ENCODE peak calls at places on chromosomes 13 and 19, in eight cellular contexts. W, I, J, R, Q, G, X and H are unnamed samples.
A peak's percentile ranks its signal among the peaks of the same experiment; 100 is the strongest.

GRCh38 chr13:37984357-37984756 is 114.8 kb upstream of the TRPC4 start:
- DNase-seq in W (no peak), I (no peak), J (no peak), R (no peak), Q (no peak), G (no peak), X (peak; percentile 67), H (no peak)

GRCh38 chr13:76854894-76855293 is 31.3 kb downstream of the KCTD12 start:
- DNase-seq in W (no peak), I (peak; percentile 9), J (no peak), R (no peak), Q (no peak), G (peak; percentile 68), X (no peak), H (no peak)

GRCh38 chr19:4208385-4209094 is 20.8 kb upstream of the EBI3 start:
- DNase-seq in W (no peak), I (no peak), J (peak; percentile 30), R (no peak), Q (no peak), G (peak; percentile 33), X (peak; percentile 83), H (peak; percentile 49)

GRCh38 chr13:34587586-34587985 is 354.5 kb upstream of the NBEA start:
- DNase-seq in W (no peak), I (no peak), J (no peak), R (no peak), Q (no peak), G (no peak), X (no peak), H (no peak)

GRCh38 chr19:1978346-1978894 is 37.1 kb downstream of the BTBD2 start:
- DNase-seq in W (no peak), I (no peak), J (no peak), R (no peak), Q (no peak), G (no peak), X (no peak), H (no peak)

GRCh38 chr13:82878536-82878935 is 1003.7 kb downstream of the SLITRK1 start:
- DNase-seq in W (no peak), I (peak; percentile 22), J (no peak), R (no peak), Q (no peak), G (peak; percentile 35), X (no peak), H (no peak)

GRCh38 chr13:34201050-34201913 is 383.3 kb downstream of the RFC3 start:
- DNase-seq in W (no peak), I (peak; percentile 32), J (no peak), R (peak; percentile 7), Q (no peak), G (peak; percentile 48), X (no peak), H (no peak)

GRCh38 chr19:5927439-5927821 is 13.4 kb downstream of the CAPS start:
- DNase-seq in W (no peak), I (no peak), J (no peak), R (no peak), Q (no peak), G (no peak), X (no peak), H (no peak)

GRCh38 chr19:2037676-2038255 is 13.3 kb downstream of the MKNK2 start:
- DNase-seq in W (no peak), I (no peak), J (peak; percentile 5), R (no peak), Q (no peak), G (no peak), X (no peak), H (no peak)

GRCh38 chr13:102846261-102847015 is 606 bp downstream of the ERCC5 start:
- DNase-seq in W (peak; percentile 52), I (peak; percentile 41), J (peak; percentile 45), R (no peak), Q (no peak), G (peak; percentile 39), X (peak; percentile 29), H (peak; percentile 57)

GRCh38 chr13:46295531-46296464 is 84.1 kb downstream of the LRRC63 start:
- DNase-seq in W (peak; percentile 87), I (peak; percentile 98), J (no peak), R (peak; percentile 49), Q (peak; percentile 97), G (peak; percentile 20), X (no peak), H (no peak)

GRCh38 chr19:50703915-50704548 is 15.6 kb downstream of the SHANK1 start:
- DNase-seq in W (no peak), I (no peak), J (no peak), R (no peak), Q (no peak), G (no peak), X (peak; percentile 71), H (no peak)

GRCh38 chr19:10346509-10346908 is 7.1 kb upstream of the ICAM3 start:
- DNase-seq in W (peak; percentile 83), I (peak; percentile 8), J (no peak), R (no peak), Q (peak; percentile 70), G (peak; percentile 4), X (no peak), H (no peak)

GRCh38 chr13:97749174-97749573 is 204.3 kb upstream of the IPO5 start:
- DNase-seq in W (no peak), I (no peak), J (no peak), R (no peak), Q (no peak), G (peak; percentile 85), X (peak; percentile 11), H (no peak)

GRCh38 chr19:48239120-48239519 is 16.6 kb downstream of the CARD8 start:
- DNase-seq in W (no peak), I (no peak), J (no peak), R (no peak), Q (no peak), G (no peak), X (no peak), H (no peak)

GRCh38 chr19:34391813-34392212 is 12.4 kb upstream of the PDCD2L start:
- DNase-seq in W (no peak), I (no peak), J (no peak), R (no peak), Q (no peak), G (no peak), X (no peak), H (no peak)

GRCh38 chr19:47357788-47358680 is 8.9 kb downstream of the DHX34 start:
- DNase-seq in W (no peak), I (no peak), J (no peak), R (no peak), Q (no peak), G (no peak), X (peak; percentile 52), H (no peak)

GRCh38 chr13:37910790-37911189 is 41.2 kb upstream of the TRPC4 start:
- DNase-seq in W (no peak), I (no peak), J (no peak), R (no peak), Q (no peak), G (peak; percentile 41), X (no peak), H (no peak)

GRCh38 chr13:24821207-24821606 is 57.2 kb downstream of the RNF17 start:
- DNase-seq in W (no peak), I (no peak), J (no peak), R (no peak), Q (no peak), G (no peak), X (no peak), H (no peak)
- H3K27me3 ChIP-seq in W (no peaks in the 10 kb centered on the region), I (no peaks in the 10 kb centered on the region), J (no peaks in the 10 kb centered on the region), R (no peaks in the 10 kb centered on the region), Q (peaks cover 8% of the 10 kb centered on the region), G (no peaks in the 10 kb centered on the region), X (no peaks in the 10 kb centered on the region), H (no peaks in the 10 kb centered on the region)

GRCh38 chr13:43936630-43937029 is 56.9 kb downstream of the LACC1 start:
- DNase-seq in W (no peak), I (no peak), J (no peak), R (no peak), Q (no peak), G (no peak), X (no peak), H (no peak)

GRCh38 chr13:43937839-43938238 is 58.1 kb downstream of the LACC1 start:
- DNase-seq in W (no peak), I (no peak), J (no peak), R (no peak), Q (no peak), G (no peak), X (no peak), H (no peak)

GRCh38 chr13:43939149-43939548 is 59.4 kb downstream of the LACC1 start:
- DNase-seq in W (no peak), I (no peak), J (no peak), R (no peak), Q (no peak), G (no peak), X (no peak), H (peak; percentile 23)

GRCh38 chr13:43946281-43946680 is 66.6 kb downstream of the LACC1 start:
- DNase-seq in W (no peak), I (no peak), J (no peak), R (no peak), Q (no peak), G (no peak), X (no peak), H (no peak)

DNA sequence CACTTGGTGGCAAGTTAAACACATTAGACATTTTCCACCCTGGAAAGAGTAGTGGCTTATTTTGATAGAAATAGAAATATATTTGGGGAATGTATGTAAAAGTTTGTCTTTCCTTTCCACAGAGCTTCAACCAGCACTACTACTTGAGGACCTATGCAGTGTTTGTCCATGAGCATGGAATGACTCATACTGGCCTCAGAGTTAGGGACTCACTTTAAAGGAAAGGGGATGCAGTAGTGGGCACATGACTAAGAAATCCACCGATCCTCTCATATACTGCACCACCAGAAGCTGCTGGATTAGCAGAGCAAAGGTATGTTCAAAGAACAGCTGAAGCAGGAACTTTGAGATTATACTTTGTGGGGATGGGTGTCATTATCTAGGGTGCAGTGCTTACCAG is 62.6 kb downstream of the LACC1 start:
- DNase-seq in W (no peak), I (no peak), J (no peak), R (no peak), Q (no peak), G (peak; percentile 27), X (no peak), H (no peak)
- H3K27me3 ChIP-seq in W (no peaks in the 10 kb centered on the region), I (peaks cover 11% of the 10 kb centered on the region), J (no peaks in the 10 kb centered on the region), R (peaks cover 22% of the 10 kb centered on the region), Q (peaks cover 9% of the 10 kb centered on the region), G (peaks cover 1% of the 10 kb centered on the region), X (no peaks in the 10 kb centered on the region), H (no peaks in the 10 kb centered on the region)

GRCh38 chr13:44236370-44236769 is 137.3 kb upstream of the SERP2 start:
- DNase-seq in W (no peak), I (peak; percentile 78), J (no peak), R (peak; percentile 45), Q (no peak), G (peak; percentile 69), X (no peak), H (no peak)
- H3K27me3 ChIP-seq in W (no peaks in the 10 kb centered on the region), I (no peaks in the 10 kb centered on the region), J (no peaks in the 10 kb centered on the region), R (no peaks in the 10 kb centered on the region), Q (peaks cover 2% of the 10 kb centered on the region), G (no peaks in the 10 kb centered on the region), X (no peaks in the 10 kb centered on the region), H (no peaks in the 10 kb centered on the region)

GRCh38 chr13:29441301-29441700 is 154.2 kb downstream of the SLC7A1 start:
- DNase-seq in W (no peak), I (no peak), J (no peak), R (no peak), Q (no peak), G (no peak), X (no peak), H (no peak)
- H3K27me3 ChIP-seq in W (no peaks in the 10 kb centered on the region), I (no peaks in the 10 kb centered on the region), J (no peaks in the 10 kb centered on the region), R (peaks cover 8% of the 10 kb centered on the region), Q (peaks cover 3% of the 10 kb centered on the region), G (peaks cover 2% of the 10 kb centered on the region), X (no peaks in the 10 kb centered on the region), H (no peaks in the 10 kb centered on the region)